ENCODE peak calls at places on chromosomes 2 and 18, in five cellular contexts. L is AG09319, Q is spleen, T is progenitor cell of endocrine pancreas, F is HFFc6. O is an unnamed sample.

GRCh38 chr18:63342206-63342605 is 22.6 kb upstream of the BCL2 start:
- DNase-seq in L (no peak), Q (no peak), T (peak; percentile 13), F (no peak), O (peak; percentile 22)

GRCh38 chr2:66686768-66687167 is 251.8 kb downstream of the MEIS1 start:
- DNase-seq in L (no peak), Q (no peak), T (no peak), F (no peak), O (no peak)

GRCh38 chr2:122660786-122661634 is 905.6 kb downstream of the TSN start:
- DNase-seq in L (no peak), Q (no peak), T (peak; percentile 23), F (no peak), O (no peak)

GRCh38 chr2:53407363-53408080 is 360.1 kb upstream of the CHAC2 start:
- DNase-seq in L (no peak), Q (no peak), T (no peak), F (no peak), O (no peak)

GRCh38 chr2:152573168-152573567 is 144.1 kb downstream of the PRPF40A start:
- DNase-seq in L (no peak), Q (no peak), T (no peak), F (peak; percentile 90), O (peak; percentile 56)

GRCh38 chr2:26608557-26608956 is 32.6 kb downstream of the CIB4 start:
- DNase-seq in L (no peak), Q (peak; percentile 67), T (no peak), F (no peak), O (no peak)

GRCh38 chr18:29749699-29750098 is 1292.8 kb downstream of the DSC3 start:
- DNase-seq in L (no peak), Q (no peak), T (no peak), F (peak; percentile 76), O (no peak)

GRCh38 chr2:42569883-42570282 is 1.5 kb downstream of the MTA3 start:
- DNase-seq in L (no peak), Q (no peak), T (no peak), F (peak; percentile 1), O (no peak)

GRCh38 chr2:65212619-65213018 is 15.0 kb upstream of the ACTR2 start:
- DNase-seq in L (no peak), Q (no peak), T (no peak), F (no peak), O (no peak)

GRCh38 chr2:12501469-12502147 is 215.1 kb upstream of the TRIB2 start:
- DNase-seq in L (no peak), Q (peak; percentile 85), T (no peak), F (no peak), O (peak; percentile 48)

GRCh38 chr2:208548689-208549088 is 142.1 kb downstream of the PTH2R start:
- DNase-seq in L (no peak), Q (no peak), T (no peak), F (no peak), O (no peak)

GRCh38 chr2:170587117-170587516 is 128.0 kb upstream of the SP5 start:
- DNase-seq in L (no peak), Q (no peak), T (no peak), F (no peak), O (no peak)

GRCh38 chr2:176122633-176123482 is at the start of gene HOXD9:
- DNase-seq in L (no peak), Q (peak; percentile 88), T (no peak), F (no peak), O (no peak)

GRCh38 chr18:46452820-46453219 is 204.2 kb downstream of the LOXHD1 start:
- DNase-seq in L (no peak), Q (no peak), T (no peak), F (peak; percentile 34), O (no peak)

GRCh38 chr2:17540813-17541513 is 467 bp downstream of the VSNL1 start:
- DNase-seq in L (no peak), Q (no peak), T (no peak), F (no peak), O (no peak)

GRCh38 chr2:47695800-47696477 is 87.0 kb upstream of the MSH6 start:
- DNase-seq in L (no peak), Q (no peak), T (no peak), F (no peak), O (no peak)

GRCh38 chr2:217826505-217826904 is 176.3 kb downstream of the TNS1 start:
- DNase-seq in L (no peak), Q (no peak), T (no peak), F (no peak), O (no peak)

GRCh38 chr2:238985036-238985729 is 137.3 kb downstream of the TWIST2 start:
- DNase-seq in L (no peak), Q (no peak), T (no peak), F (no peak), O (no peak)

GRCh38 chr2:14626873-14627272 is 5.6 kb upstream of the LRATD1 start:
- DNase-seq in L (no peak), Q (no peak), T (no peak), F (no peak), O (no peak)

GRCh38 chr2:190216829-190217228 is 102.8 kb downstream of the HIBCH start:
- DNase-seq in L (no peak), Q (no peak), T (no peak), F (no peak), O (no peak)

GRCh38 chr2:135299656-135300244 is 231.3 kb downstream of the ZRANB3 start:
- DNase-seq in L (no peak), Q (no peak), T (no peak), F (peak; percentile 4), O (peak; percentile 25)

GRCh38 chr2:205060269-205060668 is 515.0 kb downstream of the PARD3B start:
- DNase-seq in L (peak; percentile 12), Q (no peak), T (no peak), F (peak; percentile 86), O (no peak)

GRCh38 chr2:89842180-89842908 is 1150.9 kb downstream of the RPIA start:
- DNase-seq in L (no peak), Q (peak; percentile 70), T (no peak), F (no peak), O (peak; percentile 2)

GRCh38 chr2:226792155-226792871 is 7.3 kb downstream of the IRS1 start:
- DNase-seq in L (no peak), Q (no peak), T (no peak), F (no peak), O (peak; percentile 42)

GRCh38 chr18:22564036-22564435 is 146.3 kb upstream of the CTAGE1 start:
- DNase-seq in L (no peak), Q (no peak), T (no peak), F (no peak), O (no peak)

GRCh38 chr2:118089015-118089800 is 937 bp downstream of the INSIG2 start:
- DNase-seq in L (no peak), Q (no peak), T (no peak), F (peak; percentile 22), O (peak; percentile 10)

GRCh38 chr18:58353581-58353980 is 275.3 kb downstream of the ALPK2 start:
- DNase-seq in L (no peak), Q (no peak), T (no peak), F (no peak), O (no peak)

GRCh38 chr2:24850944-24851343 is 57.7 kb downstream of the CENPO start:
- DNase-seq in L (no peak), Q (peak; percentile 34), T (no peak), F (no peak), O (no peak)

GRCh38 chr18:76256897-76257500 is 238.0 kb downstream of the ZNF516 start:
- DNase-seq in L (peak; percentile 16), Q (no peak), T (no peak), F (peak; percentile 51), O (no peak)

GRCh38 chr2:101355561-101356130 is 31.7 kb downstream of the CREG2 start:
- DNase-seq in L (no peak), Q (no peak), T (no peak), F (no peak), O (no peak)

GRCh38 chr2:94956797-94957391 is 68.6 kb upstream of the MAL start:
- DNase-seq in L (no peak), Q (no peak), T (no peak), F (peak; percentile 3), O (peak; percentile 54)

GRCh38 chr2:8659092-8659734 is 22.6 kb upstream of the ID2 start:
- DNase-seq in L (no peak), Q (no peak), T (no peak), F (no peak), O (no peak)

GRCh38 chr2:238097988-238098853 is 1.9 kb upstream of the ESPNL start:
- DNase-seq in L (peak; percentile 15), Q (no peak), T (no peak), F (no peak), O (peak; percentile 89)

GRCh38 chr2:235560345-235560744 is 66.5 kb downstream of the AGAP1 start:
- DNase-seq in L (no peak), Q (peak; percentile 1), T (no peak), F (no peak), O (no peak)

DNA sequence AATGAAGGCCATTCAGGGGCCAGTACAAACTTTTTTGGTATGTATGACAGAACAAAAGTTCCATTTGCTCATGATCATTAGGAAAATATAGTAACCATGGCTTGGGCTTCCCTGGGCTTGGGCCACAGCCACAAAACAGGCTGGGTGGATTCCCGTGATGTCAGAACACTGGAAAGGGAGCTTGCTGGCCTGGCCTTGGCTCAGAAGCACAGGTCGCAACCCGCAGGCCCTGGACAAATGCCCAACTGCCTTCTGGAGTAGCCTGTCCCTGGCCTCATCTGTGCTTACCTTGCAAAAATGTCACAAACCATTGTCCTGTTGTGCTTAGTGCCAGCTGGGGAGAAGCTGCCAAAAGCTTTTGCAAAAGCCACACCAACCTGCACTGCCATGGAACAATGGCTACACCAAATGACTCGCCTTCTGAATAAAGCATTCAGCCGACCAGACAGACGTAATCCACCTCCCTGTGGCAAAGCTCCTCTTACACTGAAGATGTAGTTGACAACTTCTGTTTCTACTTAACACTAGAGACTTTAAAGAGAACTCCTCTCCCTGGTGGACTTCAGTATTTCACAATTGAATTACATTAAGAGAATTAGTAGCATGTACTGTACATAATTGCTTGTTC is 125.5 kb downstream of the ANKRD44 start:
- DNase-seq in L (no peak), Q (peak; percentile 88), T (no peak), F (no peak), O (no peak)
- TF ChIP-seq CTCF in L (no peak), Q (no peak), T (no peak), F (no peak), O (no peak)

GRCh38 chr18:31551883-31552282 is 39.8 kb upstream of the TTR start:
- DNase-seq in L (no peak), Q (no peak), T (no peak), F (no peak), O (no peak)

GRCh38 chr18:31555971-31556747 is 35.5 kb upstream of the TTR start:
- DNase-seq in L (peak; percentile 39), Q (no peak), T (peak; percentile 20), F (peak; percentile 55), O (peak; percentile 54)

GRCh38 chr18:31554776-31555175 is 36.9 kb upstream of the TTR start:
- DNase-seq in L (no peak), Q (no peak), T (no peak), F (no peak), O (no peak)

GRCh38 chr18:31557446-31557845 is 34.2 kb upstream of the TTR start:
- DNase-seq in L (no peak), Q (no peak), T (no peak), F (no peak), O (no peak)

GRCh38 chr18:31553800-31554199 is 37.9 kb upstream of the TTR start:
- DNase-seq in L (no peak), Q (no peak), T (no peak), F (no peak), O (no peak)
- TF ChIP-seq CTCF in L (no peak), Q (no peak), T (peak; percentile 15), F (peak; percentile 36), O (peak; percentile 2)

GRCh38 chr18:26963292-26963691 is 97.8 kb upstream of the AQP4 start:
- DNase-seq in L (no peak), Q (no peak), T (no peak), F (no peak), O (no peak)
- TF ChIP-seq CTCF in L (no peak), Q (no peak), T (no peak), F (peak; percentile 12), O (no peak)

GRCh38 chr2:166539340-166540162 is 45.5 kb upstream of the SCN7A start:
- DNase-seq in L (peak; percentile 57), Q (no peak), T (peak; percentile 27), F (peak; percentile 59), O (peak; percentile 17)
- TF ChIP-seq CTCF in L (peak; percentile 76), Q (peak; percentile 55), T (peak; percentile 91), F (peak; percentile 94), O (peak; percentile 68)

O was measured in GM13977.